ENCODE peak calls at places on chromosomes 12 and 14, in eight cellular contexts. L is lower lobe of right lung, F is adrenal gland, C is hepatocyte, I is stomach, O is mucosa of descending colon, N is tibial nerve, V is neural progenitor cell. P is an unnamed sample. For H3K36me3, the result is how much of the 10 kb centered on the place peaks cover.

GRCh38 chr12:103880299-103881142 is 39.5 kb upstream of the NT5DC3 start:
- DNase-seq in L (no peak), F (no peak), C (no peak), I (no peak), O (no peak), N (no peak), V (no peak), P (no peak)

GRCh38 chr12:126189856-126190255 is 1124.6 kb downstream of the AACS start:
- DNase-seq in L (no peak), F (no peak), C (no peak), I (no peak), O (no peak), N (no peak), V (no peak), P (peak)

GRCh38 chr12:58443273-58443980 is 476.9 kb downstream of the LRIG3 start:
- DNase-seq in L (no peak), F (peak), C (peak), I (no peak), O (peak), N (no peak), V (peak), P (no peak)

GRCh38 chr14:24634158-24634557 is at the start of gene GZMB:
- DNase-seq in L (no peak), F (no peak), C (no peak), I (peak), O (peak), N (no peak), V (no peak), P (no peak)

GRCh38 chr12:5317556-5317955 is 114.4 kb upstream of the NTF3 start:
- DNase-seq in L (no peak), F (no peak), C (no peak), I (no peak), O (no peak), N (no peak), V (no peak), P (no peak)

GRCh38 chr14:47822326-47822725 is 146.9 kb upstream of the MDGA2 start:
- DNase-seq in L (no peak), F (no peak), C (no peak), I (no peak), O (no peak), N (no peak), V (no peak), P (no peak)

GRCh38 chr12:4814485-4814884 is 94.3 kb downstream of the GALNT8 start:
- DNase-seq in L (no peak), F (no peak), C (no peak), I (no peak), O (no peak), N (no peak), V (no peak), P (no peak)

GRCh38 chr12:11677752-11678151 is 28.3 kb downstream of the ETV6 start:
- DNase-seq in L (no peak), F (no peak), C (no peak), I (no peak), O (no peak), N (no peak), V (no peak), P (no peak)

GRCh38 chr14:54743382-54743781 is 159.2 kb downstream of the GCH1 start:
- DNase-seq in L (no peak), F (no peak), C (no peak), I (no peak), O (no peak), N (no peak), V (no peak), P (no peak)

GRCh38 chr14:66701813-66702212 is 193.9 kb downstream of the GPHN start:
- DNase-seq in L (no peak), F (no peak), C (no peak), I (no peak), O (no peak), N (no peak), V (no peak), P (peak)

GRCh38 chr12:3962661-3963483 is 89.7 kb upstream of the PARP11 start:
- DNase-seq in L (peak), F (peak), C (peak), I (no peak), O (peak), N (no peak), V (no peak), P (no peak)

GRCh38 chr12:49804821-49805220 is 23.4 kb downstream of the NCKAP5L start:
- DNase-seq in L (no peak), F (no peak), C (no peak), I (no peak), O (no peak), N (no peak), V (no peak), P (no peak)
- H3K36me3 ChIP-seq in L (half or more), F (under half), C (under half), I (half or more), O (under half), N (under half), V (under half), P (under half)

DNA sequence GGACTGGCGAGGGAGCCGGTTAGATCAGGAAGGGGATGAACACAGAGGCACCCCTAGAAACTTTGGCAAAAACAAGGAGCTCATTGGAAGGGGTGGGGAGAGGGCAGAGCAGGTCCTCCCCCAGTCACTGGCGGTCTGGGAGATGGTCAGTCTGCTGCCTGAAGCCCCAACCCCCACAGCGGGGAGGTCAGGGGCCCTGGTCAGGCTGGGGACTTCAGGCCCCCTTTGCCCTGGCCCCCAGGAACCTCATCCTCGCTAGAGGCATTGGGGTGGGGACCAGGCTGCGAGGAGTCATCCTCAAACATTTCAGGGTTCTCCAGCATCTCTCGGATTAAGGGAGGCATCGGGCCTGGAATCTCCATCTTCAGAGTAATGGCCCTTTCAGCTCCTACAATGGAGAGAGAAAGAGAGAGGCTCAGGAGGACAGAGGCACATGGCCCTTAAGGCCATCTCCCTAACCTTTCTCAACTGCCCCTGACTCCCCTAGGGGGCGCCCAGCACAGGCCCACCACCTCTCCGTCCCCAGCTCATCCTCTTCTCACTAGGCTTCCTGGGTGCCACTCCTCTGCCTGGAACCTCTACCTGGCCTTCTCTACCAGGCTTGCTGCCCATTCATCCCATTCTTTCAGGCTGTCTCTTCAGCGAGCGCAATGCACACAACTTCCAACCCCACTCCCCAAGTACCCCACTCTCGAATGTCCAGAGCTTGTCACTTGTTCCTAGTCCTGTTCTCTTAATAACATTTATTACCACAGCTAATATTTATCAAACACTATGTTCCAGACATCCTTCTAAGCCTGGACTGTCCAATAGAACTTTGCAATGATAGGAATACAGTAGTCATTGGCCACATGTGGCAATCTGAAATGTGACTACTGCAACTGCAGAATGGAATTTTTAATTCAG is 4.7 kb upstream of the ITGB7 start:
- DNase-seq in L (no peak), F (no peak), C (no peak), I (no peak), O (no peak), N (no peak), V (peak), P (no peak)
- TF ChIP-seq CTCF in L (peak), F (peak), C (peak), I (no peak), O (no peak), N (peak), V (peak), P (no peak)

GRCh38 chr14:72970058-72970630 is 43.9 kb downstream of the DCAF4 start:
- DNase-seq in L (no peak), F (no peak), C (no peak), I (no peak), O (no peak), N (no peak), V (no peak), P (no peak)

GRCh38 chr14:72978856-72979255 is 48.0 kb downstream of the ZFYVE1 start:
- DNase-seq in L (no peak), F (peak), C (no peak), I (no peak), O (no peak), N (no peak), V (no peak), P (no peak)

GRCh38 chr14:72975776-72976175 is 49.5 kb downstream of the DCAF4 start:
- DNase-seq in L (no peak), F (no peak), C (no peak), I (no peak), O (peak), N (no peak), V (peak), P (no peak)

GRCh38 chr14:72970824-72971434 is 44.7 kb downstream of the DCAF4 start:
- DNase-seq in L (no peak), F (no peak), C (no peak), I (no peak), O (no peak), N (no peak), V (no peak), P (no peak)

GRCh38 chr14:72974661-72975060 is 48.4 kb downstream of the DCAF4 start:
- DNase-seq in L (no peak), F (no peak), C (no peak), I (no peak), O (no peak), N (no peak), V (no peak), P (no peak)
- H3K36me3 ChIP-seq in L (half or more), F (under half), C (under half), I (half or more), O (under half), N (under half), V (under half), P (half or more)

GRCh38 chr14:105851716-105852377 is 325.5 kb downstream of the TMEM121 start:
- DNase-seq in L (peak), F (no peak), C (peak), I (no peak), O (no peak), N (no peak), V (no peak), P (no peak)

GRCh38 chr14:105852378-105853088 is 326.1 kb downstream of the TMEM121 start:
- DNase-seq in L (peak), F (no peak), C (no peak), I (no peak), O (no peak), N (no peak), V (no peak), P (no peak)

GRCh38 chr14:105848570-105848969 is 322.2 kb downstream of the TMEM121 start:
- DNase-seq in L (no peak), F (no peak), C (no peak), I (no peak), O (no peak), N (no peak), V (no peak), P (no peak)

GRCh38 chr14:105850853-105851581 is 324.6 kb downstream of the TMEM121 start:
- DNase-seq in L (no peak), F (no peak), C (no peak), I (no peak), O (no peak), N (no peak), V (no peak), P (peak)

GRCh38 chr14:105849933-105850626 is 323.7 kb downstream of the TMEM121 start:
- DNase-seq in L (no peak), F (no peak), C (no peak), I (no peak), O (no peak), N (no peak), V (no peak), P (peak)
- TF ChIP-seq CTCF in L (no peak), F (no peak), C (no peak), I (no peak), O (no peak), N (no peak), V (no peak), P (no peak)

P was measured in pancreas.